ENCODE peak calls at places on chromosomes 5 and 9, in four cellular contexts. M is mesendoderm, U is IMR-90, A is H1. Q is an unnamed sample.

GRCh38 chr5:368162-369084 is 46.9 kb downstream of the AHRR start:
- DNase-seq in M (no peak), U (peak; percentile 98), A (peak; percentile 27), Q (peak; percentile 10)

GRCh38 chr5:91386120-91386519 is 3.0 kb upstream of the ARRDC3 start:
- DNase-seq in M (peak; percentile 12), U (peak; percentile 30), A (no peak), Q (no peak)

GRCh38 chr9:131723632-131724031 is 16.2 kb downstream of the RAPGEF1 start:
- DNase-seq in M (no peak), U (no peak), A (no peak), Q (no peak)

GRCh38 chr5:82820958-82821880 is 256.0 kb downstream of the TMEM167A start:
- DNase-seq in M (no peak), U (no peak), A (no peak), Q (no peak)

GRCh38 chr9:7368410-7369292 is 430.9 kb downstream of the DMAC1 start:
- DNase-seq in M (no peak), U (peak; percentile 90), A (no peak), Q (no peak)

GRCh38 chr9:105901514-105902109 is 207.3 kb downstream of the TMEM38B start:
- DNase-seq in M (peak; percentile 89), U (peak; percentile 3), A (peak; percentile 70), Q (peak; percentile 78)

GRCh38 chr9:131801811-131802210 is 61.9 kb upstream of the RAPGEF1 start:
- DNase-seq in M (peak; percentile 20), U (no peak), A (no peak), Q (no peak)

GRCh38 chr9:94697972-94698581 is 28.4 kb upstream of the AOPEP start:
- DNase-seq in M (peak; percentile 71), U (peak; percentile 50), A (no peak), Q (peak; percentile 31)

GRCh38 chr9:109258619-109259321 is 62.1 kb downstream of the EPB41L4B start:
- DNase-seq in M (peak; percentile 65), U (no peak), A (no peak), Q (peak; percentile 69)

GRCh38 chr5:180813418-180813817 is 10.8 kb upstream of the MGAT1 start:
- DNase-seq in M (no peak), U (no peak), A (no peak), Q (no peak)

GRCh38 chr5:72623936-72624335 is 116.7 kb upstream of the ZNF366 start:
- DNase-seq in M (no peak), U (no peak), A (no peak), Q (no peak)

GRCh38 chr5:72074238-72074637 is 33.0 kb upstream of the MAP1B start:
- DNase-seq in M (no peak), U (no peak), A (no peak), Q (no peak)

GRCh38 chr9:69919461-69920061 is 98.9 kb downstream of the CFAP95 start:
- DNase-seq in M (peak; percentile 60), U (peak; percentile 74), A (no peak), Q (no peak)

GRCh38 chr5:169647566-169647965 is 10.5 kb downstream of the DOCK2 start:
- DNase-seq in M (no peak), U (no peak), A (no peak), Q (no peak)

GRCh38 chr9:469672-470040 is 255.0 kb downstream of the DOCK8 start:
- DNase-seq in M (no peak), U (no peak), A (peak; percentile 71), Q (peak; percentile 59)

GRCh38 chr5:123164019-123164418 is 75.0 kb downstream of the PRDM6 start:
- DNase-seq in M (no peak), U (peak; percentile 31), A (no peak), Q (no peak)

GRCh38 chr9:37379835-37380234 is 42.7 kb upstream of the GRHPR start:
- DNase-seq in M (no peak), U (no peak), A (no peak), Q (no peak)

GRCh38 chr5:109983135-109983534 is 293.4 kb downstream of the MAN2A1 start:
- DNase-seq in M (no peak), U (no peak), A (no peak), Q (no peak)

GRCh38 chr5:137842296-137842695 is 25.4 kb upstream of the MYOT start:
- DNase-seq in M (no peak), U (no peak), A (no peak), Q (no peak)

GRCh38 chr9:108759835-108760234 is 96.0 kb downstream of the ACTL7B start:
- DNase-seq in M (no peak), U (no peak), A (no peak), Q (no peak)

GRCh38 chr5:134874831-134875655 is 872 bp downstream of the TXNDC15 start:
- DNase-seq in M (peak; percentile 34), U (peak; percentile 88), A (no peak), Q (peak; percentile 27)

GRCh38 chr9:4725706-4726442 is 15.1 kb downstream of the AK3 start:
- DNase-seq in M (no peak), U (no peak), A (no peak), Q (no peak)
- H4K5ac ChIP-seq in M (no peak overlapping the region), U (no peak overlapping the region), A (no peak overlapping the region), Q (no peak overlapping the region)

GRCh38 chr5:4576161-4576748 is 563.9 kb upstream of the ADAMTS16 start:
- DNase-seq in M (no peak), U (no peak), A (no peak), Q (no peak)
- H4K5ac ChIP-seq in M (no peak overlapping the region), U (no peak overlapping the region), A (no peak overlapping the region), Q (no peak overlapping the region)

GRCh38 chr9:128633057-128633456 is 23.6 kb downstream of the DYNC2I2 start:
- DNase-seq in M (no peak), U (no peak), A (no peak), Q (no peak)
- H4K5ac ChIP-seq in M (no peak overlapping the region), U (no peak overlapping the region), A (no peak overlapping the region), Q (no peak overlapping the region)

GRCh38 chr5:35974570-35974969 is 16.6 kb downstream of the UGT3A1 start:
- DNase-seq in M (no peak), U (no peak), A (no peak), Q (no peak)

GRCh38 chr5:35979694-35980093 is 11.5 kb downstream of the UGT3A1 start:
- DNase-seq in M (no peak), U (no peak), A (no peak), Q (no peak)
- H4K5ac ChIP-seq in M (no peak overlapping the region), U (no peak overlapping the region), A (no peak overlapping the region), Q (no peak overlapping the region)

DNA sequence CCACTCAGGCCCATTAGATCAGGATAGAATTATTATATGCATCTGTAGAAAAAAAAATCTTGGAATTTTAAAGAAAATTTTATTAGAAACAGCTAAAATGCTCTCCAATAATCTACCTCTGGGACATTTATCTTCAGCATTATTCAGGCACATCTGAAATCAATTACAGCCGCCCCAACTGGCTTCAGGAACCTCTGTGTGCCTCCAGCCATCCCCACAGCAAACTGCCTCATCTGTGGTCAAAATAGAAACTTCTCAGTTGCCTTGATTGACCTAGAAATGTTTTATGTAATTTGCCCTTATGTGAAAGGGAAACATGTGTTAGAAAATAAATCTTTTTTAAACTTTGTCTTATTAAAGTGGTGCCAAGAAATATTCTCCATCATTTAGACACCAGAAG is 120.1 kb upstream of the LPAR1 start:
- DNase-seq in M (no peak), U (peak; percentile 14), A (no peak), Q (no peak)
- H4K5ac ChIP-seq in M (no peak overlapping the region), U (no peak overlapping the region), A (no peak overlapping the region), Q (no peak overlapping the region)

DNA sequence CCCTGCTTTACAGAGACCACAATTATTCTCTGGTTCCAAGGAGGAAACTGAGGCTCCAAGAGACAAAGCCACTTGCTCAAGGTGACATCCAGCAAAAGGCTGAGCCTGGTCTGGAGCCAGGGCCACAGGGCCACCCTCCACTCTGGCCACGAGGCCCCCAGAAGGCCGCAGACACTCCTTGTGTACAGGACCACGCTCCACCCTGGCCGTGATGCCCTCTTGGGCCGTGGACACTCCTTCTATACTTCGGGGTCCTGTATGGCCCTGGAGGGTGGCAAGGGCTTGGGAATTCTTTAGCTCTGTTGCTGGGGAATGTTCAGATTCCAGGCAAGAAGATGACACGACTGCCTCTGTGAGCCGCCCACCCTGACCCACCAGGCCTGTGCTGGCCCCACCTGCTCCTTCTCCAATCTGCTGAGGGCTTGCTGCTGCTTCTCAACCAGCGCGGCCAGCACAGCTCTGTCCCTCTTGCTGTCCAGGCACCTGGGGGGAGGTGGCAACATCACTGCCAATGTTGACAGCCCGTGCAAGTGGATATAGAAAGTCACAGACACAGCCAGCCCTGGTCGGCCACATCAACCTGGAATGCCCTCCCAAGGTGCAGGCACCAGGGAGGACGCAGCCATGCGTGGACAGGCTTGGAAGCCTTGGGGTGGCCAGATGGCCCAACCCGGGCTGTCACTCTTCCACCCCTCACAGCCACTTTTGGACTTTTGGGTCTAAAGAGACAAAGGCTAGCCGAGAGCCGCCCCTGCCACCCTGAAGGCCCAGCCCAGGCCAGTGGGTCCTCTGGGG is 20.1 kb upstream of the QSOX2 start:
- DNase-seq in M (no peak), U (no peak), A (no peak), Q (no peak)
- H4K5ac ChIP-seq in M (no peak overlapping the region), U (no peak overlapping the region), A (no peak overlapping the region), Q (no peak overlapping the region)

GRCh38 chr9:5466776-5467175 is 16.4 kb downstream of the CD274 start:
- DNase-seq in M (no peak), U (no peak), A (no peak), Q (no peak)
- H4K5ac ChIP-seq in M (no peak overlapping the region), U (no peak overlapping the region), A (no peak overlapping the region), Q (no peak overlapping the region)

DNA sequence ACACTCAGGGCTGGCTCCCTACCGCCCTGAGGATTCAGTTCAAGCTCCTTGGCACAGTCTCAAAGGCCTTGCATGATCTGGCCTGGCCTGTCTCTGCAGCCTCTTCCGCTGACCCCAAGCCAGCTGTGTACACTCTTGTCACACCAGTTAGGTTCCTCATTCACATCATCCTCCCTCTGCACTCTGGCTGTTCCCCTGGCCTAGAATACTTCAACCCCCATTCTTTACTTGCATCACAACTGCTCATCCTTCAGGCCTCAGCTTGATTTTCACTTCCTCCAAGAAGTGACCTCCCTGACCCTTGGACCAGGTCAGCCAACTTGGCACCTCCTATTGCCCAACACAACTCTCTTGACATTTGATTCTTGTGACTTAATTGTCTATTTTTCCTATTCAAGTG is 18.9 kb upstream of the PFDN1 start:
- DNase-seq in M (no peak), U (no peak), A (no peak), Q (no peak)
- H4K5ac ChIP-seq in M (no peak overlapping the region), U (peak overlapping the region; percentile 15), A (no peak overlapping the region), Q (no peak overlapping the region)

GRCh38 chr5:149604321-149604720 is 23.0 kb downstream of the ARHGEF37 start:
- DNase-seq in M (no peak), U (no peak), A (no peak), Q (no peak)
- H4K5ac ChIP-seq in M (no peak overlapping the region), U (no peak overlapping the region), A (no peak overlapping the region), Q (no peak overlapping the region)

DNA sequence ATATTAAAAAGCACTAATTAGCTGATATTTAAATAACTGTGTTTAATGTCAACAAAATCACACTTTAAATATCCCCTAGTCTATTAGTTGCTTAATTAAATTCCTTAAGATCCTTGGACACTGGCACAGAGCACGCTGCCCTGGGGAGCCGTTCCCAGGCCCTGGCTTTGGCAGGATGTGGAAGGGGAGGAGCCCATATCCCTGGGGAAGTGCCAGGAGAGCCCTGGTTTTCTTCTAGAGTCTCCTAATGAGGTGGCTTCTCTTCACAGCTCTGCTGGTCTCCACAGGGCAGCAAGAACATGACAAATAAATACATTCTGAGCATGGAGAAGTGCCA is 50.5 kb downstream of the SIL1 start:
- DNase-seq in M (no peak), U (peak; percentile 54), A (no peak), Q (no peak)
- H4K5ac ChIP-seq in M (no peak overlapping the region), U (no peak overlapping the region), A (no peak overlapping the region), Q (no peak overlapping the region)